ENCODE peak calls at places on chromosomes 11 and 22, in six cellular contexts. S is tibial nerve, C is sigmoid colon, M is body of pancreas, X is A549, G is breast epithelium. J is an unnamed sample.

GRCh38 chr11:100681064-100681502 is 6.0 kb upstream of the ARHGAP42 start:
- DNase-seq in G (peak), C (peak), X (no peak), S (peak), M (peak), J (peak)

GRCh38 chr22:42949159-42949558 is 65.8 kb downstream of the PACSIN2 start:
- DNase-seq in S (no peak), G (no peak), M (no peak), C (no peak), X (no peak), J (no peak)

GRCh38 chr22:29030016-29030617 is 31.5 kb downstream of the C22orf31 start:
- DNase-seq in X (no peak), M (peak), C (no peak), G (no peak), S (no peak), J (peak)

GRCh38 chr11:2777396-2777795 is 77.6 kb upstream of the KCNQ1OT1 start:
- DNase-seq in C (peak), S (no peak), M (peak), G (peak), X (peak), J (peak)

GRCh38 chr11:95977534-95978174 is 53.7 kb upstream of the MTMR2 start:
- DNase-seq in S (no peak), M (no peak), G (no peak), C (no peak), X (peak), J (no peak)

GRCh38 chr11:65709661-65710060 is 2.4 kb upstream of the KAT5 start:
- DNase-seq in X (no peak), G (no peak), S (no peak), M (no peak), C (no peak), J (no peak)

GRCh38 chr11:132312161-132312560 is 941.7 kb downstream of the NTM start:
- DNase-seq in X (no peak), M (no peak), C (no peak), S (no peak), G (no peak), J (no peak)

GRCh38 chr11:31802609-31802989 is 8.5 kb downstream of the PAX6 start:
- DNase-seq in C (no peak), M (no peak), X (no peak), S (no peak), G (no peak), J (no peak)

GRCh38 chr11:10865837-10866270 is 8.0 kb upstream of the ZBED5 start:
- DNase-seq in G (no peak), C (no peak), X (no peak), S (no peak), M (no peak), J (no peak)

GRCh38 chr22:48495751-48496080 is 1332.0 kb downstream of the BRD1 start:
- DNase-seq in S (no peak), G (peak), M (no peak), C (no peak), X (no peak), J (no peak)

GRCh38 chr11:43737194-43737575 is 56.6 kb downstream of the HSD17B12 start:
- DNase-seq in S (no peak), X (no peak), M (no peak), C (no peak), G (no peak), J (no peak)

GRCh38 chr22:22479999-22480532 is 28.5 kb downstream of the ZNF280B start:
- DNase-seq in S (no peak), M (no peak), G (no peak), X (no peak), C (no peak), J (no peak)

GRCh38 chr22:31945478-31945815 is 1.1 kb downstream of the YWHAH start:
- DNase-seq in X (no peak), G (no peak), M (no peak), S (no peak), C (no peak), J (no peak)

GRCh38 chr22:37002633-37003032 is 16.6 kb downstream of the TST start:
- DNase-seq in S (no peak), G (no peak), M (no peak), C (no peak), X (no peak), J (no peak)

GRCh38 chr22:36999463-36999862 is 19.8 kb downstream of the TST start:
- DNase-seq in M (no peak), S (no peak), X (no peak), G (no peak), C (no peak), J (no peak)

GRCh38 chr22:37001826-37002225 is 17.4 kb downstream of the TST start:
- DNase-seq in X (no peak), G (no peak), C (no peak), S (no peak), M (no peak), J (no peak)

GRCh38 chr22:37000676-37001534 is 18.3 kb downstream of the TST start:
- DNase-seq in X (no peak), S (no peak), M (no peak), G (no peak), C (no peak), J (no peak)

DNA sequence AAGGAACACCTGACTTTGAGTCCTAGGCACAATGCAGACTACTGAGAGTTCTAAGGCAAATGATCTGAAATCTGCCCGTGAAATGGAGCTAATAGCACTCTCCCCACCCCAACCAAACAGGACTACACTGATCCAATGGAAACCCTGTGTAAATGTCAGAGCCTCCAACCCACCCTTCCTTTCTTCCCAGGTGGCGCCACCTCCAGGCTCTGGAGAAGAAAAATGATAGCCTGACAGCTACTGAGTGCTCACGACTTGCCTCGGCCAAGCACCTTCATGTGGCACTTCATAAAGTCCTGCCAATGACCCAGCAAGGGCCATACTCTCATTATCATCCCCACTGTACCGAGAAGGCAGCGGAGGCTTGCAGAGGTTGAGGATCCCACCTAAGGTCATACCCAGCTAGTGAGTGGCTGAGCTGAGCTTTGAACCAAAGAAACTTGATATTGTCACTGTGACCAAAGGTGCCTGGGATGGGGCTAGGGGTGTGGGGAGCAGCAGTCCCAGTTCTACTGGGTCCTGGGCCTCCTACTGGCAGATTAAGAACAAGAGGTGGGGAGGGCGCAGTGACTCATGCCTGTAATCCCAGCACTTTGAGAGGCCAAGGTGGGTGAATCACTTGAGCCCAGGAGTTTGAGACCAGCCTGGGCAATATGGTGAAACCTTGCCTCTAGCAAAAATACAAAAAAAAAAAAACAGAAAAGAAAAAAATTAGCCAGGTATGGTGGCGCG is 20.5 kb downstream of the TST start:
- DNase-seq in X (no peak), M (no peak), S (no peak), C (no peak), G (no peak), J (no peak)
- TF ChIP-seq POLR2A in X (no peak), M (no peak), S (no peak), C (no peak), G (no peak), J (no peak)

GRCh38 chr11:85967457-85967856 is 101.4 kb downstream of the PICALM start:
- DNase-seq in S (no peak), X (no peak), M (no peak), G (no peak), C (no peak), J (no peak)
- TF ChIP-seq POLR2A in S (no peak), X (no peak), M (no peak), G (no peak), C (no peak), J (no peak)

GRCh38 chr11:57762235-57762866 is 749 bp downstream of the CTNND1 start:
- DNase-seq in S (no peak), C (no peak), X (peak), M (peak), G (no peak), J (no peak)

GRCh38 chr11:57758174-57758573 is 3.4 kb upstream of the CTNND1 start:
- DNase-seq in C (no peak), X (no peak), S (no peak), G (no peak), M (no peak), J (no peak)

GRCh38 chr11:57764527-57764926 is 2.9 kb downstream of the CTNND1 start:
- DNase-seq in G (no peak), S (no peak), X (no peak), M (no peak), C (no peak), J (no peak)

GRCh38 chr11:57763568-57763967 is 2.0 kb downstream of the CTNND1 start:
- DNase-seq in X (peak), M (no peak), G (no peak), C (no peak), S (no peak), J (no peak)

DNA sequence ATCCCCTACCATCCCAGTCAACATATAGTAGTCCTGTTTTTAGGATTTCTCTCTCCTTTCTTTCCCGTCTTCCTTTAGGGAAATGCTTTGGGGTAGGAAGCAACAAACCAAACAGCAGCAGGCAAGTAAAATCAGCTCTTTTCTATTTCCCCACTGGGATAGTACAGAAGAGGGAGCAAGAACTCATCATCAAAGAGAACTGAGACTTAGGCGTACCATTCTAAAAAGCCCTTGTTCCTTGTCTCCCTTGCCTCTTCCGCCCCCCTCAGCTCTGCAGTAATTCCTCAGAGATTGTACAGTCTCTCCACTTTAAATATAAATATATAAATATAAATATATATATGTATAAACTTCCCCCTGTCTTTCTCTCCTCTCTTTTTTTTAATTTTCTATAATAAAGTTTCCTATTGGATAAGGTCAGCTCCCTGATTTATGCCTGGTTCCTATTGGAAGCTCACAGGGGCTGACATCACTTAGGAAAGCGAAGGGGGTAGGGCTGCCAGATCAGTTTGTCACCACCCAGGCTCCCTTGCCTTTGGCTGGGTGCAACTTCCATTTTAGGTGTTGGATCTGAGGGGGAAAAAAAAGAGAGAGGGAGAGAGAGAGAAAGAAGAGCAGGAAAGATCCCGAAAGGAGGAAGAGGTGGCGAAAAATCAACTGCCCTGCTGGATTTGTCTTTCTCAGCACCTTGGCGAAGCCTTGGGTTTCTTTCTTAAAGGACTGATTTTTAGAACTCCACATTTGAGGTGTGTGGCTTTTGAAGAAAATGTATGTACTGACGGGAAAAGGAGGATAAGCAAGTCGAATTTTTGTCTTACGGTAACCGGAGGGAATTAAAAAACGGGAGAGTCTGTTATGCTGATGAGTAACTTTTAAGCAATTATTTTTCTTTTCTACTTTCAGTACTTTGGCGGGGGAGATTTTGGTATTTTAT is at the start of gene CTNND1:
- DNase-seq in G (peak), M (peak), C (peak), S (peak), X (peak), J (peak)
- TF ChIP-seq POLR2A in G (peak), M (peak), C (peak), S (peak), X (peak), J (peak)

GRCh38 chr22:18021431-18021830 is 2.9 kb downstream of the MICAL3 start:
- DNase-seq in M (no peak), X (no peak), S (no peak), G (no peak), C (no peak), J (no peak)

GRCh38 chr22:18022851-18023250 is 1.5 kb downstream of the MICAL3 start:
- DNase-seq in M (no peak), C (no peak), X (no peak), G (no peak), S (no peak), J (no peak)

GRCh38 chr22:18024276-18024939 is at the start of gene MICAL3:
- DNase-seq in C (peak), S (peak), X (peak), G (peak), M (peak), J (peak)

GRCh38 chr22:18024956-18025720 is 777 bp upstream of the MICAL3 start:
- DNase-seq in S (no peak), C (no peak), G (no peak), X (no peak), M (no peak), J (no peak)

GRCh38 chr22:18023509-18024275 is 669 bp downstream of the MICAL3 start:
- DNase-seq in S (peak), X (peak), M (peak), G (peak), C (peak), J (peak)
- TF ChIP-seq POLR2A in S (no peak), X (peak), M (peak), G (no peak), C (peak), J (no peak)

DNA sequence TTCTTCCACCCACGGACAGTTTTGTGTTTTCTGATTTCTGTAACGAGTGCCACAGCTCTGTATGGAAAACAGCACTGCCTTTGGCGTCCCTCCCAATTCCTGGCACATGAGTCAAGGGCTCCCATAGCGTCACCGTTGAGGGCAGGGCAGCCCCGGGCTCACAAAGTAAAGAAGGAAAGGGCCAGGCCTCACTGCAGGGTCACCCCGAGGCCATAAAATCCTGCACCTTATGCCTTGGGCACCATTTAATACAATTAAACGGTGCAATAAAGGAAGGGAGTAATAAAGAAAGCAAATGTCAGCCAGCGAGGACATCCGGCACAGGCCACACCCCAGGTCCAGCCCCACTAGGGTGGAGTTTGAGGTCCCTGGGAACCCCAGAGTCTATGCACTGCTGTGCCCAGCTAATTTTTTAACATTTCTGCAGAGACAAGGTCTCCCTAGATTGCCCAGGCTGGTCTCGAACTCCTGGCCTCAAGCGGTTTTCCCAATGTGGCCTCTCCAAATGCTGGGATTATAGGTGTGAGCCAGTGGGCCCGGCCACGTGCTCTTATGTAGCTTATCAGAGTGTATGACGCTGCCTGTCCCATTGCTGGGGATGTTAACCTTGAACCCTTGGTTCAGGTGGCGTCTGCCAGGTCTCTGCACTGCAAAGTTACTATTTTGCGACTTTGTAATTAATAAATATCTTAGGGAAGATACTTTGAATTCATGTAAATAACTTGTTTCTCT is 13.6 kb upstream of the MUC2 start:
- DNase-seq in G (peak), S (no peak), M (no peak), X (peak), C (no peak), J (peak)
- TF ChIP-seq POLR2A in G (no peak), S (no peak), M (no peak), X (no peak), C (no peak), J (no peak)

GRCh38 chr22:18060646-18061620 is 16.9 kb upstream of the PEX26 start:
- DNase-seq in C (no peak), M (peak), S (no peak), X (peak), G (no peak), J (no peak)
- TF ChIP-seq POLR2A in C (no peak), M (no peak), S (no peak), X (no peak), G (no peak), J (no peak)

DNA sequence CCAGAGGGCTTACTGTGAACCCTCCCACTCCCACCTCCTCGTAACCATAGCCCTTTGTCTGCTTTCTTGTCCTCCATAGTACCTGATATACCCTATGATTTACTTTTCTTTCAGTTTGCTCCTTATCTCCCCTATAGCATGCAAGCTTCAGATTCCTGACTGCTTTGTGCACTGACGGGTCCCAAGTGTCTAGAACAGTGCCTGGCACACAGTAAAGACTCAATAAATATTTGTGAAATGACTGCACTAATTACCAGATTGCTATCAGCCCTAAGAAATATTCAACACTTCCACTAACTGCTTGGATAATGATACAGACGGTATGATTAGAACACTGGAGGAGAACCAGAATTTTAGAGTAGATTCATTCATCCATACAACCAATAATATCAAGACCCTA is 33.0 kb downstream of the ISX start:
- DNase-seq in S (no peak), X (no peak), G (no peak), M (no peak), C (no peak), J (no peak)
- TF ChIP-seq POLR2A in S (no peak), X (no peak), G (no peak), M (no peak), C (no peak), J (no peak)

GRCh38 chr22:35230839-35231584 is 26.3 kb upstream of the HMGXB4 start:
- DNase-seq in M (no peak), S (no peak), X (no peak), G (no peak), C (no peak), J (no peak)
- TF ChIP-seq POLR2A in M (no peak), S (no peak), X (no peak), G (no peak), C (no peak), J (no peak)